ENCODE peak calls at places on chromosomes 2 and 18, in nine cellular contexts. F is NCI-H1417, W is tibial artery, E is aorta, D is GM04504, S is activated gamma-delta T cell treated with Interleukin-2 at 50 U/mL for 16 hours, K is A549, G is H4, H is RWPE1. X is an unnamed sample.

GRCh38 chr2:96095116-96095636 is 21.2 kb downstream of the ADRA2B start:
- DNase-seq in F (peak; percentile 59), W (no peak), E (no peak), D (no peak), S (no peak), K (no peak), G (no peak), H (no peak), X (no peak)

GRCh38 chr2:239496700-239497099 is 95.9 kb upstream of the HDAC4 start:
- DNase-seq in F (no peak), W (no peak), E (no peak), D (no peak), S (no peak), K (peak; percentile 20), G (no peak), H (peak; percentile 22), X (no peak)

GRCh38 chr2:100235098-100235497 is 87.2 kb downstream of the LONRF2 start:
- DNase-seq in F (no peak), W (no peak), E (no peak), D (no peak), S (peak; percentile 56), K (no peak), G (no peak), H (no peak), X (no peak)

GRCh38 chr2:144455979-144456378 is 63.9 kb downstream of the ZEB2 start:
- DNase-seq in F (no peak), W (no peak), E (no peak), D (no peak), S (no peak), K (no peak), G (no peak), H (no peak), X (no peak)

GRCh38 chr2:11750422-11750821 is 4.0 kb downstream of the LPIN1 start:
- DNase-seq in F (no peak), W (no peak), E (no peak), D (no peak), S (peak; percentile 46), K (no peak), G (peak; percentile 12), H (peak; percentile 26), X (no peak)

GRCh38 chr2:239830066-239830717 is 194.9 kb downstream of the NDUFA10 start:
- DNase-seq in F (peak; percentile 30), W (peak; percentile 51), E (peak; percentile 61), D (no peak), S (no peak), K (no peak), G (no peak), H (no peak), X (no peak)

GRCh38 chr18:55402731-55403405 is 185.1 kb downstream of the TCF4 start:
- DNase-seq in F (peak; percentile 62), W (no peak), E (no peak), D (no peak), S (no peak), K (no peak), G (no peak), H (no peak), X (no peak)

GRCh38 chr2:231590614-231591013 is 2.0 kb upstream of the TEX44 start:
- DNase-seq in F (peak; percentile 70), W (no peak), E (no peak), D (no peak), S (no peak), K (no peak), G (no peak), H (no peak), X (no peak)

GRCh38 chr2:71716697-71717624 is 263.6 kb downstream of the DYSF start:
- DNase-seq in F (no peak), W (peak; percentile 98), E (peak; percentile 98), D (peak; percentile 79), S (no peak), K (peak; percentile 13), G (peak; percentile 85), H (peak; percentile 32), X (no peak)

GRCh38 chr18:28147674-28148171 is 29.2 kb downstream of the CDH2 start:
- DNase-seq in F (peak; percentile 57), W (no peak), E (no peak), D (no peak), S (no peak), K (peak; percentile 21), G (peak; percentile 25), H (no peak), X (no peak)

GRCh38 chr2:184598313-184599053 is at the start of gene ZNF804A:
- DNase-seq in F (peak; percentile 79), W (peak; percentile 67), E (peak; percentile 82), D (no peak), S (no peak), K (no peak), G (peak; percentile 71), H (peak; percentile 4), X (peak; percentile 89)

GRCh38 chr2:65033178-65033577 is 23.0 kb upstream of the CEP68 start:
- DNase-seq in F (peak; percentile 31), W (no peak), E (no peak), D (no peak), S (no peak), K (no peak), G (no peak), H (no peak), X (peak; percentile 54)

GRCh38 chr2:188850786-188851185 is 123.4 kb upstream of the COL3A1 start:
- DNase-seq in F (no peak), W (no peak), E (no peak), D (no peak), S (no peak), K (peak; percentile 43), G (no peak), H (no peak), X (no peak)

GRCh38 chr18:50080932-50081560 is 113.9 kb downstream of the MYO5B start:
- DNase-seq in F (no peak), W (no peak), E (no peak), D (no peak), S (no peak), K (no peak), G (no peak), H (peak; percentile 59), X (no peak)

GRCh38 chr2:197813093-197813787 is 8.8 kb downstream of the PLCL1 start:
- DNase-seq in F (peak; percentile 5), W (no peak), E (no peak), D (no peak), S (no peak), K (peak; percentile 61), G (peak; percentile 75), H (peak; percentile 80), X (peak; percentile 26)

GRCh38 chr2:79191081-79191480 is 31.5 kb upstream of the REG3A start:
- DNase-seq in F (no peak), W (no peak), E (no peak), D (no peak), S (no peak), K (no peak), G (no peak), H (no peak), X (no peak)

GRCh38 chr2:119428488-119429224 is 3.0 kb upstream of the TMEM37 start:
- DNase-seq in F (no peak), W (peak; percentile 63), E (no peak), D (no peak), S (no peak), K (no peak), G (no peak), H (no peak), X (no peak)

GRCh38 chr2:137928547-137929503 is 35.4 kb upstream of the HNMT start:
- DNase-seq in F (no peak), W (no peak), E (no peak), D (no peak), S (no peak), K (peak; percentile 43), G (peak; percentile 30), H (peak; percentile 34), X (no peak)

GRCh38 chr2:184367211-184367610 is 231.1 kb upstream of the ZNF804A start:
- DNase-seq in F (no peak), W (no peak), E (no peak), D (no peak), S (no peak), K (no peak), G (no peak), H (no peak), X (no peak)

GRCh38 chr2:120108049-120108448 is 95.2 kb downstream of the EPB41L5 start:
- DNase-seq in F (peak; percentile 44), W (no peak), E (no peak), D (peak; percentile 28), S (no peak), K (peak; percentile 36), G (peak; percentile 12), H (peak; percentile 75), X (peak; percentile 37)

GRCh38 chr2:238997137-238997390 is 149.2 kb downstream of the TWIST2 start:
- DNase-seq in F (no peak), W (no peak), E (no peak), D (no peak), S (no peak), K (no peak), G (no peak), H (no peak), X (no peak)

GRCh38 chr2:126372406-126372805 is 283.6 kb upstream of the GYPC start:
- DNase-seq in F (no peak), W (no peak), E (no peak), D (no peak), S (no peak), K (no peak), G (no peak), H (no peak), X (no peak)

GRCh38 chr2:120818441-120818920 is 82.8 kb downstream of the GLI2 start:
- DNase-seq in F (no peak), W (peak; percentile 91), E (peak; percentile 93), D (peak; percentile 81), S (no peak), K (peak; percentile 67), G (peak; percentile 88), H (no peak), X (no peak)

GRCh38 chr18:45412577-45412976 is 202.7 kb upstream of the SLC14A2 start:
- DNase-seq in F (no peak), W (no peak), E (no peak), D (no peak), S (no peak), K (no peak), G (peak; percentile 11), H (peak; percentile 26), X (no peak)

GRCh38 chr2:181041661-181042060 is 61.3 kb downstream of the UBE2E3 start:
- DNase-seq in F (no peak), W (no peak), E (no peak), D (no peak), S (no peak), K (no peak), G (no peak), H (no peak), X (no peak)

GRCh38 chr18:8424917-8425725 is 184.1 kb upstream of the RAB12 start:
- DNase-seq in F (peak; percentile 86), W (no peak), E (no peak), D (peak; percentile 69), S (no peak), K (no peak), G (peak; percentile 77), H (peak; percentile 78), X (no peak)

GRCh38 chr2:199940373-199940772 is 14.9 kb downstream of the TYW5 start:
- DNase-seq in F (peak; percentile 47), W (no peak), E (no peak), D (no peak), S (no peak), K (peak; percentile 41), G (peak; percentile 43), H (no peak), X (peak; percentile 60)

X was measured in NCI-H1694 treated with DMSO at 0.1 percent for 48 hours.